ENCODE peak calls at places on chromosome 21, in seven cellular contexts. L is HCEC 1CT, G is MG63, I is nephron progenitor cell, X is Right ventricle myocardium superior, T is COR-L47, K is M059J. M is an unnamed sample.

GRCh38 chr21:23014021-23014420 is 2015.8 kb downstream of the NCAM2 start:
- DNase-seq in K (no peak), X (no peak), T (no peak), G (no peak), I (no peak), L (no peak), M (no peak)

GRCh38 chr21:45513741-45514310 is 28.4 kb downstream of the SLC19A1 start:
- DNase-seq in X (peak), G (no peak), I (no peak), L (no peak), T (no peak), K (no peak), M (peak)

GRCh38 chr21:45864436-45864835 is 117.1 kb upstream of the COL6A1 start:
- DNase-seq in X (no peak), I (no peak), T (no peak), K (peak), G (peak), L (peak), M (no peak)

GRCh38 chr21:37153193-37153934 is 80.3 kb downstream of the TTC3 start:
- DNase-seq in I (no peak), T (no peak), X (no peak), L (peak), G (peak), K (peak), M (no peak)

GRCh38 chr21:44428281-44428942 is 26.9 kb upstream of the LRRC3 start:
- DNase-seq in K (peak), T (no peak), X (peak), G (peak), I (no peak), L (no peak), M (no peak)

GRCh38 chr21:33968082-33968997 is 52.7 kb upstream of the ATP5PO start:
- DNase-seq in T (peak), L (peak), K (peak), G (peak), X (no peak), I (no peak), M (peak)

GRCh38 chr21:42199488-42200463 is 19.2 kb upstream of the ABCG1 start:
- DNase-seq in K (peak), L (peak), X (no peak), G (no peak), T (no peak), I (no peak), M (no peak)

GRCh38 chr21:46163375-46163774 is 8.0 kb upstream of the FTCD start:
- DNase-seq in X (no peak), K (no peak), L (no peak), T (no peak), I (no peak), G (no peak), M (no peak)

GRCh38 chr21:34075760-34076159 is 2.4 kb downstream of the MRPS6 start:
- DNase-seq in L (no peak), T (no peak), X (no peak), K (no peak), I (no peak), G (no peak), M (no peak)